ENCODE peak calls at places on chromosomes 16 and 17, in five cellular contexts. One of them, this sample, is unnamed.

GRCh38 chr16:23156946-23157460 is 7.8 kb upstream of the USP31 start:
- DNase-seq in central memory CD4-positive, alpha-beta T cell: no peak
- DNase-seq in HS-27A: no peak
- DNase-seq in HTR-8/SVneo: no peak
- DNase-seq in ecto neural progenitor cell: no peak
- DNase-seq in this sample: no peak

GRCh38 chr17:40490289-40490853 is 11.1 kb downstream of the TNS4 start:
- DNase-seq in central memory CD4-positive, alpha-beta T cell: no peak
- DNase-seq in HS-27A: no peak
- DNase-seq in HTR-8/SVneo: no peak
- DNase-seq in ecto neural progenitor cell: no peak
- DNase-seq in this sample: peak

GRCh38 chr17:30549864-30550511 is 72.8 kb downstream of the GOSR1 start:
- DNase-seq in central memory CD4-positive, alpha-beta T cell: no peak
- DNase-seq in HS-27A: no peak
- DNase-seq in HTR-8/SVneo: no peak
- DNase-seq in ecto neural progenitor cell: no peak
- DNase-seq in this sample: peak

GRCh38 chr16:86671486-86672214 is 93.3 kb downstream of the FOXL1 start:
- DNase-seq in central memory CD4-positive, alpha-beta T cell: no peak
- DNase-seq in HS-27A: no peak
- DNase-seq in HTR-8/SVneo: no peak
- DNase-seq in ecto neural progenitor cell: no peak
- DNase-seq in this sample: no peak

GRCh38 chr16:58197314-58198012 is 443 bp downstream of the CSNK2A2 start:
- DNase-seq in central memory CD4-positive, alpha-beta T cell: no peak
- DNase-seq in HS-27A: no peak
- DNase-seq in HTR-8/SVneo: peak
- DNase-seq in ecto neural progenitor cell: peak
- DNase-seq in this sample: no peak

GRCh38 chr17:65041518-65041917 is 15.0 kb downstream of the GNA13 start:
- DNase-seq in central memory CD4-positive, alpha-beta T cell: no peak
- DNase-seq in HS-27A: no peak
- DNase-seq in HTR-8/SVneo: no peak
- DNase-seq in ecto neural progenitor cell: no peak
- DNase-seq in this sample: no peak

GRCh38 chr16:27216297-27216885 is 13.1 kb downstream of the KDM8 start:
- DNase-seq in central memory CD4-positive, alpha-beta T cell: no peak
- DNase-seq in HS-27A: no peak
- DNase-seq in HTR-8/SVneo: no peak
- DNase-seq in ecto neural progenitor cell: no peak
- DNase-seq in this sample: no peak

GRCh38 chr16:30030841-30031413 is at the start of gene TLCD3B:
- DNase-seq in central memory CD4-positive, alpha-beta T cell: no peak
- DNase-seq in HS-27A: no peak
- DNase-seq in HTR-8/SVneo: no peak
- DNase-seq in ecto neural progenitor cell: peak
- DNase-seq in this sample: peak

GRCh38 chr17:69779378-69780214 is 295.4 kb upstream of the KCNJ16 start:
- DNase-seq in central memory CD4-positive, alpha-beta T cell: no peak
- DNase-seq in HS-27A: no peak
- DNase-seq in HTR-8/SVneo: no peak
- DNase-seq in ecto neural progenitor cell: no peak
- DNase-seq in this sample: no peak

GRCh38 chr16:55703003-55704001 is 47.5 kb downstream of the SLC6A2 start:
- DNase-seq in central memory CD4-positive, alpha-beta T cell: no peak
- DNase-seq in HS-27A: no peak
- DNase-seq in HTR-8/SVneo: peak
- DNase-seq in ecto neural progenitor cell: no peak
- DNase-seq in this sample: no peak

GRCh38 chr16:48330847-48331204 is 54.4 kb downstream of the SIAH1 start:
- DNase-seq in central memory CD4-positive, alpha-beta T cell: no peak
- DNase-seq in HS-27A: no peak
- DNase-seq in HTR-8/SVneo: no peak
- DNase-seq in ecto neural progenitor cell: no peak
- DNase-seq in this sample: no peak

GRCh38 chr17:17467021-17467420 is 9.8 kb upstream of the MED9 start:
- DNase-seq in central memory CD4-positive, alpha-beta T cell: no peak
- DNase-seq in HS-27A: no peak
- DNase-seq in HTR-8/SVneo: no peak
- DNase-seq in ecto neural progenitor cell: no peak
- DNase-seq in this sample: no peak

GRCh38 chr17:14604920-14605599 is 304.2 kb downstream of the HS3ST3B1 start:
- DNase-seq in central memory CD4-positive, alpha-beta T cell: no peak
- DNase-seq in HS-27A: no peak
- DNase-seq in HTR-8/SVneo: no peak
- DNase-seq in ecto neural progenitor cell: no peak
- DNase-seq in this sample: no peak

GRCh38 chr17:35708149-35708548 is 23.3 kb upstream of the RASL10B start:
- DNase-seq in central memory CD4-positive, alpha-beta T cell: no peak
- DNase-seq in HS-27A: no peak
- DNase-seq in HTR-8/SVneo: no peak
- DNase-seq in ecto neural progenitor cell: no peak
- DNase-seq in this sample: no peak

GRCh38 chr17:45110676-45111611 is 21.4 kb downstream of the PLCD3 start:
- DNase-seq in central memory CD4-positive, alpha-beta T cell: no peak
- DNase-seq in HS-27A: no peak
- DNase-seq in HTR-8/SVneo: no peak
- DNase-seq in ecto neural progenitor cell: no peak
- DNase-seq in this sample: no peak

GRCh38 chr17:78925234-78925633 is at the start of gene TIMP2:
- DNase-seq in central memory CD4-positive, alpha-beta T cell: peak
- DNase-seq in HS-27A: no peak
- DNase-seq in HTR-8/SVneo: peak
- DNase-seq in ecto neural progenitor cell: peak
- DNase-seq in this sample: peak

GRCh38 chr16:89364603-89365002 is 125.8 kb downstream of the ANKRD11 start:
- DNase-seq in central memory CD4-positive, alpha-beta T cell: no peak
- DNase-seq in HS-27A: no peak
- DNase-seq in HTR-8/SVneo: no peak
- DNase-seq in ecto neural progenitor cell: no peak
- DNase-seq in this sample: no peak

GRCh38 chr16:10428433-10429168 is 42.7 kb downstream of the ATF7IP2 start:
- DNase-seq in central memory CD4-positive, alpha-beta T cell: no peak
- DNase-seq in HS-27A: no peak
- DNase-seq in HTR-8/SVneo: no peak
- DNase-seq in ecto neural progenitor cell: no peak
- DNase-seq in this sample: peak

GRCh38 chr16:17578921-17579876 is 108.4 kb upstream of the XYLT1 start:
- DNase-seq in central memory CD4-positive, alpha-beta T cell: peak
- DNase-seq in HS-27A: no peak
- DNase-seq in HTR-8/SVneo: peak
- DNase-seq in ecto neural progenitor cell: peak
- DNase-seq in this sample: peak

GRCh38 chr16:86577314-86577971 is 906 bp upstream of the FOXL1 start:
- DNase-seq in central memory CD4-positive, alpha-beta T cell: no peak
- DNase-seq in HS-27A: no peak
- DNase-seq in HTR-8/SVneo: no peak
- DNase-seq in ecto neural progenitor cell: no peak
- DNase-seq in this sample: no peak

GRCh38 chr17:32970281-32970680 is 21.4 kb upstream of the SPACA3 start:
- DNase-seq in central memory CD4-positive, alpha-beta T cell: no peak
- DNase-seq in HS-27A: no peak
- DNase-seq in HTR-8/SVneo: no peak
- DNase-seq in ecto neural progenitor cell: no peak
- DNase-seq in this sample: no peak

This sample was measured in islet precursor cell.